ENCODE peak calls at places on chromosomes 2 and 18, in eight cellular contexts. H is ovary, V is IMR-90, E is kidney epithelial cell, T is heart left ventricle, M is cardiac muscle cell, N is OCI-LY7, C is pancreas. A is an unnamed sample.
A peak's percentile ranks its signal among the peaks of the same experiment; 100 is the strongest.

GRCh38 chr2:169828141-169828811 is 1.0 kb downstream of the UBR3 start:
- DNase-seq in H (no peak), V (peak; percentile 41), E (no peak), T (peak; percentile 68), M (peak; percentile 43), N (peak; percentile 56), C (no peak), A (peak; percentile 72)

GRCh38 chr2:88049601-88050000 is 6.0 kb downstream of the KRCC1 start:
- DNase-seq in H (no peak), V (no peak), E (no peak), T (no peak), M (no peak), N (no peak), C (no peak), A (no peak)

GRCh38 chr2:68272246-68272987 is 20.1 kb upstream of the PPP3R1 start:
- DNase-seq in H (no peak), V (no peak), E (no peak), T (no peak), M (no peak), N (no peak), C (no peak), A (peak; percentile 44)

GRCh38 chr2:120485096-120485495 is 139.2 kb downstream of the INHBB start:
- DNase-seq in H (no peak), V (no peak), E (no peak), T (no peak), M (no peak), N (no peak), C (no peak), A (no peak)

GRCh38 chr2:171272039-171272438 is 111.3 kb upstream of the TLK1 start:
- DNase-seq in H (no peak), V (peak; percentile 93), E (peak; percentile 94), T (no peak), M (peak; percentile 93), N (no peak), C (no peak), A (peak; percentile 20)

GRCh38 chr2:203804766-203805484 is 62.6 kb upstream of the CTLA4 start:
- DNase-seq in H (no peak), V (peak; percentile 55), E (no peak), T (no peak), M (peak; percentile 75), N (no peak), C (no peak), A (peak; percentile 33)

GRCh38 chr2:28175028-28175427 is 217.6 kb upstream of the FOSL2 start:
- DNase-seq in H (no peak), V (no peak), E (no peak), T (no peak), M (no peak), N (no peak), C (no peak), A (no peak)

GRCh38 chr2:74735544-74735943 is 81.5 kb downstream of the SEMA4F start:
- DNase-seq in H (no peak), V (no peak), E (no peak), T (no peak), M (no peak), N (no peak), C (no peak), A (no peak)

GRCh38 chr2:199989822-199990221 is 34.4 kb downstream of the MAIP1 start:
- DNase-seq in H (no peak), V (peak; percentile 48), E (no peak), T (no peak), M (no peak), N (no peak), C (no peak), A (no peak)

GRCh38 chr18:74234326-74235171 is 57.2 kb downstream of the CYB5A start:
- DNase-seq in H (no peak), V (peak; percentile 69), E (peak; percentile 65), T (no peak), M (peak; percentile 99), N (no peak), C (no peak), A (peak; percentile 43)

GRCh38 chr2:8456149-8457091 is 225.4 kb upstream of the ID2 start:
- DNase-seq in H (no peak), V (no peak), E (no peak), T (no peak), M (no peak), N (no peak), C (no peak), A (no peak)

GRCh38 chr2:109351164-109351756 is 222.3 kb downstream of the SH3RF3 start:
- DNase-seq in H (no peak), V (peak; percentile 87), E (peak; percentile 57), T (peak; percentile 69), M (peak; percentile 30), N (no peak), C (no peak), A (no peak)

GRCh38 chr2:151261977-151262291 is 271 bp upstream of the RBM43 start:
- DNase-seq in H (no peak), V (no peak), E (no peak), T (no peak), M (no peak), N (no peak), C (no peak), A (no peak)

DNA sequence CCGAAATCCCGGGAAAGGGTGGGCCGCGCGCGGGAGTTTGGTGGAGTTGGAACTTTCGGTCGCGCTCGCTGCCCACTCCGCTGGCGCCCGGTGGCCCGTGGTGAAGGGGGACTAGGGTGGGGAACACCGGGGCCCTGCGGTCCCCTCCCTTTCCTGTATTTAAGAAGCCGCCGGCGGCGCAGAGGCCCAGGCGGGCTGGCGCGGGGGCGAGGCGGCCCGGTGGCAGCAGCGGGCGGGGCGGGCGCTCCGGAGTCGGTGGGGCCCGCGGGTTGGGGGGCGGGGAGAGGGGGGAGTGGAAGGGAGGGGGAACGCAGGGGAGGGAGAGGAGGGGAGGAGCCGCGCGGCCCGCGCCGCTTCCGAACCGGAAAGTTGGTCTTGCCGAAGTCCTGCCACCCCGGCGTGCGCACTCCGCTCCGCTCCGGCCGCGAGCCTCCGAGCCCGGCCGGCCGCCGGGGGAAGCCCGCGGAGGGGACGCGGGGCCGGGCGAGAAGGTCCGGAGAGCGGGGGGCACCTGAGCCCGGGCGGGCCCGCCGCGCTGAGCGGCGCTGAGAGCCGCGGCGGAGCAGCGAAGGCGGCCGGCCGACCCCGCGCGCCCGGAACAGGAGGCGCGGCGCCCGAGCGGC is 449 bp upstream of the SALL3 start:
- DNase-seq in H (no peak), V (no peak), E (no peak), T (no peak), M (peak; percentile 43), N (no peak), C (no peak), A (no peak)
- H3K4me3 ChIP-seq in H (no peak overlapping the region), V (no peak overlapping the region), E (peak overlapping the region; percentile 52), T (no peak overlapping the region), M (peak overlapping the region; percentile 33), N (no peak overlapping the region), C (no peak overlapping the region), A (no peak overlapping the region)

DNA sequence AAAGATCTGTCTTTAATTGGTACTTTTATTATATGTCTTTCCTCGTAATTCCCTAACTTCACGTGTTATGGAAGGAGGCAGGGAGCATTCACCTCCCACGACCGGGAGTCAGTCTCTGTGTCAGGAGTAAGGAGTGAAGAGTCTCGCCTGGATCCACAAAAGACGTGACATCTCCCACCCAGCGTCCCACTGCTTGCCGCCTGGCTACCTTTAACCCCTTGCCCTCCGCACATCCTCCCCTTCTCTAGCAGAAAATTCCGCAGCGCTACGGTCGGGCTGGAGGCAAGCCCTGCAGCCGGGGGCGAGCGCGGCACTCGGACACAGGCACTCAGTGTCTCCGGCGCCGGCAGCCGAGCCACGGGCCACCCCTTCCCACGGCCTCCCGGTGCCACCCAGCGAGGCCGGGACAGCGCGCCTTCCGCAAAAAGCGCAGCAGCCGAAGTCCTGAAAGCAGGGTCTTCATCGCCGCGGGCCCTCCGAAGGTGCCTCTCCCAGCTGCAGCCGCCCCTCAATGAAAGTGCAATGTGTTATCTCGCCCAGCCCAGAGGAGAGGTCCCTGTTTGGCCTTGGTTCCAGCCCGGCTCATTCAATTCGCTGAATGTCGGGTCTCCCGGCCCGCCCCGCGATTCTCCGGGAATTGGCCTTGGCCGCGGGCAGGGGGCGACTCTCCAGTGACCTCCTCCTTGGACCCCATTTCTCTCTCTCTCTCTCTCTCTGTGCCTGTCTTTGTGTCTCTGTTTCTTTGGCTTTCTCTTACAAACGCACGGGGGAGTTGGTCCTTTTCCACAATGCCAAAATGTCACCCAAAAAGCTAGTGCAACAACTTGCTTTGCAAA is 1.2 kb downstream of the DLGAP1 start:
- DNase-seq in H (peak; percentile 23), V (no peak), E (no peak), T (no peak), M (no peak), N (no peak), C (peak; percentile 60), A (no peak)
- H3K4me3 ChIP-seq in H (peak overlapping the region; percentile 32), V (no peak overlapping the region), E (peak overlapping the region; percentile 45), T (peak overlapping the region; percentile 45), M (peak overlapping the region; percentile 36), N (no peak overlapping the region), C (no peak overlapping the region), A (no peak overlapping the region)

DNA sequence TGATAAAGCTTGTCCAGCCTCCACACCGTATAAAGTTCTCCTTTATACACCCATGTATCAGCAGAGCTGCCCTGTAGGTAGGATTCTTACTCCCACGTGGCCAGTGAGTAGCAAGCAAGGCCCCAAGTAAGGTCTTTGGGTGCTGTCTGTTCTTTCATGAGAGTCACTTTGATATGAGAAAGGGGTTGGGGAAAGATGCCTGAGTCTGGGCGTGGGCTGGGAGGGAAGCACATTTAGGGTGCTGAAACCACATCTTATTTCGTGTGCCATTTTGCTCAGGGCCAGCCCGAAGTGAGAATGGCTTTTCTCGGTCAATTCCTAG is 440 bp upstream of the ITPRIPL1 start:
- DNase-seq in H (no peak), V (no peak), E (no peak), T (no peak), M (no peak), N (no peak), C (no peak), A (no peak)
- H3K4me3 ChIP-seq in H (no peak overlapping the region), V (peak overlapping the region; percentile 42), E (peak overlapping the region; percentile 49), T (peak overlapping the region; percentile 79), M (peak overlapping the region; percentile 36), N (peak overlapping the region; percentile 71), C (peak overlapping the region; percentile 63), A (peak overlapping the region; percentile 50)

GRCh38 chr2:50345691-50346090 is 686.2 kb downstream of the NRXN1 start:
- DNase-seq in H (no peak), V (no peak), E (no peak), T (no peak), M (no peak), N (no peak), C (no peak), A (no peak)

GRCh38 chr2:50346586-50347351 is 685.2 kb downstream of the NRXN1 start:
- DNase-seq in H (no peak), V (no peak), E (no peak), T (no peak), M (no peak), N (no peak), C (no peak), A (no peak)

GRCh38 chr2:50344509-50345106 is 687.3 kb downstream of the NRXN1 start:
- DNase-seq in H (no peak), V (no peak), E (no peak), T (no peak), M (no peak), N (peak; percentile 1), C (no peak), A (peak; percentile 26)

GRCh38 chr2:50347355-50348044 is 684.4 kb downstream of the NRXN1 start:
- DNase-seq in H (no peak), V (no peak), E (no peak), T (no peak), M (peak; percentile 3), N (no peak), C (no peak), A (no peak)

DNA sequence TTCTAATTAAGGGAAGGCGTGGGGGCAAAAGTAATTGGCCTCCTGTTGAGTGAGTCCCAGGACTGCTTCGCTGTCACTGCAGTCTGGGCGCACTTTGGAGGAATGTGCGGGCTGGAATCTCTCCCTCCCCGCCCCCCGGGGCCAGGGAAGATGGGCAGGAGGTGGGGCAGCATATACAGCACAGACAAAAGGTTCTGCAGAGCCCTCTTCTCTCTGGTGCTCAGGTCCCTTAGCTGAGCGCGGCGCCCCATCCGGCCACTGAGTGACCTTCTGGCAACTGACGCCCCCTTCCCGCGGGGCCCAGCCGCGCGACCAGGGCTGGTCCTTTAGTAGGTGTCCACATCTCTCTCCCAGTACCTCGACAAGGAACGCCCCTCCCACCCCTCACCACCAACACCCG is 685.8 kb downstream of the NRXN1 start:
- DNase-seq in H (no peak), V (no peak), E (no peak), T (no peak), M (no peak), N (no peak), C (no peak), A (no peak)
- H3K4me3 ChIP-seq in H (no peak overlapping the region), V (no peak overlapping the region), E (no peak overlapping the region), T (no peak overlapping the region), M (peak overlapping the region; percentile 55), N (no peak overlapping the region), C (no peak overlapping the region), A (no peak overlapping the region)

A was measured in NB4.